ENCODE peak calls at places on chromosomes 2 and 18, in five cellular contexts. X, Z, V, G and R are unnamed samples.

GRCh38 chr2:31414601-31415241 is at the start of gene XDH:
- DNase-seq in V (no peak), Z (peak; percentile 58), X (no peak), G (no peak), R (no peak)

GRCh38 chr18:62596145-62597005 is 73.5 kb downstream of the ZCCHC2 start:
- DNase-seq in G (no peak), V (no peak), X (peak; percentile 10), Z (no peak), R (peak; percentile 73)

GRCh38 chr2:196362973-196363549 is 191.7 kb upstream of the STK17B start:
- DNase-seq in X (no peak), G (no peak), V (no peak), Z (no peak), R (no peak)

GRCh38 chr2:188032306-188032705 is 259.4 kb upstream of the GULP1 start:
- DNase-seq in X (no peak), G (no peak), V (no peak), Z (no peak), R (peak; percentile 90)

GRCh38 chr2:217223222-217223930 is 363.5 kb upstream of the TNP1 start:
- DNase-seq in X (peak; percentile 98), G (no peak), Z (no peak), V (no peak), R (no peak)

GRCh38 chr2:96138146-96139145 is at the start of gene ASTL:
- DNase-seq in X (no peak), G (peak; percentile 73), Z (peak; percentile 87), V (peak; percentile 74), R (peak; percentile 96)

GRCh38 chr2:132605236-132606180 is 64.5 kb downstream of the LYPD1 start:
- DNase-seq in V (no peak), X (no peak), G (no peak), Z (no peak), R (no peak)

GRCh38 chr18:22268641-22269128 is 99.3 kb downstream of the GATA6 start:
- DNase-seq in G (no peak), Z (no peak), V (no peak), X (no peak), R (no peak)

GRCh38 chr2:150491943-150492342 is 4.5 kb upstream of the RND3 start:
- DNase-seq in G (no peak), Z (no peak), V (no peak), X (peak; percentile 65), R (no peak)

GRCh38 chr2:195642677-195643063 is 14.4 kb upstream of the SLC39A10 start:
- DNase-seq in G (no peak), Z (no peak), V (no peak), X (no peak), R (no peak)

GRCh38 chr2:62495777-62496176 is 10.2 kb downstream of the TMEM17 start:
- DNase-seq in G (no peak), Z (no peak), X (no peak), V (no peak), R (no peak)

GRCh38 chr18:29147944-29148343 is 971.0 kb upstream of the CDH2 start:
- DNase-seq in G (no peak), V (no peak), Z (no peak), X (peak; percentile 64), R (peak; percentile 65)

GRCh38 chr2:55862269-55862668 is 61.3 kb downstream of the EFEMP1 start:
- DNase-seq in G (no peak), V (no peak), Z (no peak), X (peak; percentile 97), R (no peak)

GRCh38 chr2:142756430-142756829 is 121.0 kb upstream of the KYNU start:
- DNase-seq in V (no peak), X (peak; percentile 70), Z (no peak), G (no peak), R (no peak)

GRCh38 chr2:101064868-101065549 is 62.9 kb downstream of the RPL31 start:
- DNase-seq in Z (no peak), X (peak; percentile 13), G (no peak), V (peak; percentile 24), R (no peak)

GRCh38 chr18:63889641-63890040 is 2.1 kb downstream of the SERPINB2 start:
- DNase-seq in Z (no peak), G (no peak), V (no peak), X (no peak), R (no peak)

GRCh38 chr2:147232225-147232669 is 612.6 kb upstream of the ACVR2A start:
- DNase-seq in G (no peak), Z (no peak), X (no peak), V (no peak), R (no peak)

GRCh38 chr2:214593723-214594122 is 182.9 kb downstream of the VWC2L start:
- DNase-seq in V (peak; percentile 13), G (no peak), X (peak; percentile 89), Z (no peak), R (peak; percentile 89)

GRCh38 chr2:150639383-150639782 is 151.9 kb upstream of the RND3 start:
- DNase-seq in G (no peak), X (no peak), Z (no peak), V (no peak), R (no peak)

GRCh38 chr2:11678306-11678960 is 8.4 kb upstream of the NTSR2 start:
- DNase-seq in X (no peak), G (no peak), Z (no peak), V (no peak), R (peak; percentile 67)

GRCh38 chr2:215745316-215745715 is 268.0 kb downstream of the MREG start:
- DNase-seq in X (no peak), G (no peak), V (no peak), Z (no peak), R (no peak)

GRCh38 chr2:173076557-173077345 is 1.1 kb downstream of the MAP3K20 start:
- DNase-seq in Z (peak; percentile 28), X (peak; percentile 46), G (peak; percentile 9), V (peak; percentile 40), R (peak; percentile 78)

GRCh38 chr2:121904656-121905055 is 149.2 kb downstream of the TSN start:
- DNase-seq in G (no peak), X (no peak), V (no peak), Z (no peak), R (no peak)

GRCh38 chr2:121902171-121902591 is 146.7 kb downstream of the TSN start:
- DNase-seq in G (no peak), Z (no peak), V (no peak), X (no peak), R (peak; percentile 78)

GRCh38 chr2:121900391-121900790 is 144.9 kb downstream of the TSN start:
- DNase-seq in G (no peak), Z (no peak), V (no peak), X (no peak), R (no peak)

GRCh38 chr2:121903037-121903689 is 147.7 kb downstream of the TSN start:
- DNase-seq in G (no peak), V (no peak), X (no peak), Z (peak; percentile 67), R (no peak)

DNA sequence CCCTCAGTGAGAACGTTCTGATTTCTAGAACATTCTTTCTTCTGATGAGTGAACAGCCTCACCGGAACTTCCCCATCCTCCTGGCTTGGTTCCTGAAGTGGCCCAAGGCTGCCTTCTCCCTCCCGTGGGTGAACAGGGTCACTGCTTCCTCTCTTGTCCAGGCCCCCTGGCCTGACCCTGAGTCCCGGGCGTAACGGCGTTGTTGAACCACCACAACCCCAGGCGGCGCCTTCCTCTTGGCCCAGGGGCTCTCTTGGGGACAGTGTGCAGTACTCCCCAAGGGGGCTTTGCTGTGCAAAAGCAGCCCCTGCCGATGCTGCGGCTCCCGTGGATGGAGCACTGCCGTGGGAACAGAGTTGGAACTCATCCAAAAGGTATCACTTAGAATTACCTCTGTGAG is 147.2 kb downstream of the TSN start:
- DNase-seq in V (no peak), X (no peak), Z (no peak), G (no peak), R (no peak)
- H3K4me3 ChIP-seq in V (no peak overlapping the region), X (no peak overlapping the region), Z (no peak overlapping the region), G (no peak overlapping the region), R (no peak overlapping the region)

GRCh38 chr2:113203217-113203530 is 29.4 kb downstream of the PSD4 start:
- DNase-seq in Z (no peak), G (no peak), X (peak; percentile 29), V (no peak), R (no peak)

GRCh38 chr2:113200736-113201490 is 27.1 kb downstream of the PSD4 start:
- DNase-seq in Z (no peak), V (no peak), X (no peak), G (no peak), R (no peak)

GRCh38 chr2:113201496-113202304 is 27.9 kb downstream of the PSD4 start:
- DNase-seq in X (no peak), G (no peak), Z (no peak), V (no peak), R (no peak)

GRCh38 chr2:113203901-113204519 is 30.2 kb downstream of the PSD4 start:
- DNase-seq in X (peak; percentile 30), V (peak; percentile 76), Z (peak; percentile 83), G (peak; percentile 77), R (peak; percentile 96)

DNA sequence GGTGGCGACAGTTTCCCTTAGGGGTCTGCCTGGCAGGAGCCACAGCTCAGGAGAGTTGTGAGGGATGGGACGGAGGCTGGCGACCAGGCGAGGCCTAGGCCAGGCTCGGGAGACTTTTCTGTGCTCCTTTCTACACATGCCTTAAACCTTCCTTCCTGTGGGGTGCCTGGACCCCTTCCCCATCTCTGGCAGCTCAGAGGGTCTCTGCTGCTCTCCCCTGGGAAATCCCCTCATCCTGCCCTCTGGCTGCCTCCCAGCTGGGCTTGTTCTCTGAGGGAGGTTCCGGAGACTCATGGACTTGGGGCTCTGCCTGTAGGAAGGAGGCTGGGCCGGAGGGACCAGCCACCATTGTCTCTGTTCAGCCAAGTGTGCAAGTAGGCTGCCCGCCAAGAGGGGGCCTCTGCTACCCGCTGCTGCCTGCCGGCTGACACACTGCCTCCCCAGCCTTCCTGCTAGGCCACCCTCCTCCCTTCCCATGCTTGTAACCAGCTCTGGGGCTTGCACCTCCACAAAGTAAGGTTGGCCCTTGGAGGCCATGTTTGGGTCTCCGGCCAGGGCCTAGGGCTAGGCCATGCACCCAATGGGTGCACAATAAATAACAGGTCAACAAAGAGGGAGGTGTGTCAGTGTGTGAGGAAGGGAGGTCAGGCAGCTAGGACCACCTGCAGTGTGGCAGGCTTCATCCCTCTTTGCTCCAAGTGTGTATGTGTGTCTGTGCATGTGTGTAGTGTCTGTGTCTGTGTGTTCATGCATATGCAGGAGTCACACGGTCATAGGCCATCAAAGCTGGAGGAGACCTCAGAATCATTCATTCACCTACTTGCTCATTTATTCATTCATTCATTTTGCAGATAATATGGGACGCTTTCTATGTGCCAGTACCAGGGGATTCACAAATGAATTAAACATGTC is 28.8 kb downstream of the PSD4 start:
- DNase-seq in G (no peak), Z (no peak), X (no peak), V (no peak), R (peak; percentile 61)
- TF ChIP-seq CTCF in G (no peak), Z (no peak), X (no peak), V (no peak), R (peak; percentile 45)

GRCh38 chr18:75226301-75226955 is 15.8 kb downstream of the TSHZ1 start:
- DNase-seq in Z (no peak), G (no peak), V (no peak), X (no peak), R (no peak)
- H3K4me1 ChIP-seq in Z (peaks cover 25% of the 10 kb centered on the region), G (peaks cover 57% of the 10 kb centered on the region), V (peaks cover 28% of the 10 kb centered on the region), X (peaks cover 19% of the 10 kb centered on the region), R (peaks cover 7% of the 10 kb centered on the region)

DNA sequence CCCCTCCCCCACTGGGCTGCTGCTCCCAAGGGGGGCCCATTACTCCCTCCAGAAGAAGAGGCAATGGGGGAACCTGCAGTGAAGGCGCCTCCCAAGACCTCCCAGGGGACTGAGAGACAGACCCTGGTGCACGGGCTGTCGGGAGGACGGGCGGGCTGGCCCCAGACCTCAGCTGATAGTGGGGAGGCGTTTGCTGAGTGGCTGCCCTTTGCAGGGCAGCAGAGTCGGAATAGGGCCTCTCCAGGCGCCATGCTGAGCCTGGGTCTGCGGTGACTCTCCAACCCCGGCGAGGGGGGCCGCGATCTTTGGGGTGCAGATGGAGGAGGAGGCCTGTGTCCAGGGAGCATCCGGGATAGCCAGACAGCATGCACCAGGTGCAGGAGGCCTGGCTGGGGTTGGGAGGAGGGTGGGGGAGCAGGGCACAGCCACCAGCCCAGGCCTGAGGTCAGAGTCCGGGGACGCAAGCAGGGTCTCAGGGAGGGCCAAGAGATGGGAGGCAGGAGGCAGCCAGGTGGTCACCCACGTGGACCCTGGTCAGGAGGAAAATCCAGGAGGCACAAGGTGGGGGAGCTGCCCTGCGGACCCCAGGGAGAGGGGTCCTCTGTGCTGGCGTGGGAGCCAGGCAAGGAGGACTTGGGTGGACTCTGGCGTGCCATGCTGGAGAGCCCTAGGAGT is 11.0 kb downstream of the CROCC2 start:
- DNase-seq in X (no peak), Z (peak; percentile 5), V (no peak), G (no peak), R (peak; percentile 47)
- H3K4me3 ChIP-seq in X (peak overlapping the region; percentile 17), Z (no peak overlapping the region), V (no peak overlapping the region), G (no peak overlapping the region), R (no peak overlapping the region)